ENCODE peak calls at places on chromosomes 2 and 18, in five cellular contexts. Q is hepatocyte, J is retinal pigment epithelial cell, R is cardiac fibroblast, W is nephron progenitor cell. E is an unnamed sample.

GRCh38 chr2:9032555-9032954 is 29.1 kb upstream of the MBOAT2 start:
- DNase-seq in Q (no peak), J (no peak), W (no peak), R (no peak), E (no peak)

GRCh38 chr2:239164281-239164871 is 236.4 kb downstream of the HDAC4 start:
- DNase-seq in J (no peak), R (no peak), Q (no peak), W (no peak), E (no peak)

GRCh38 chr2:157628282-157628531 is 457 bp downstream of the ACVR1C start:
- DNase-seq in W (no peak), Q (no peak), R (no peak), J (no peak), E (no peak)

GRCh38 chr2:20421336-20421987 is 25.4 kb upstream of the RHOB start:
- DNase-seq in R (no peak), W (no peak), Q (no peak), J (no peak), E (peak)

GRCh38 chr18:61735564-61736102 is 157.2 kb downstream of the RNF152 start:
- DNase-seq in J (peak), R (no peak), Q (peak), W (no peak), E (no peak)

GRCh38 chr2:225889452-225889851 is 489.9 kb downstream of the NYAP2 start:
- DNase-seq in W (no peak), Q (peak), J (no peak), R (peak), E (no peak)

GRCh38 chr2:237434916-237435315 is 21.0 kb upstream of the COL6A3 start:
- DNase-seq in W (peak), Q (no peak), R (peak), J (no peak), E (no peak)

GRCh38 chr18:74328196-74328595 is 12.6 kb downstream of the C18orf63 start:
- DNase-seq in J (no peak), R (peak), W (no peak), Q (no peak), E (no peak)

GRCh38 chr2:128684523-128684922 is 365.9 kb upstream of the HS6ST1 start:
- DNase-seq in J (no peak), R (no peak), Q (no peak), W (no peak), E (no peak)

GRCh38 chr2:238988105-238988504 is 140.2 kb downstream of the TWIST2 start:
- DNase-seq in J (no peak), Q (no peak), R (no peak), W (no peak), E (no peak)

GRCh38 chr2:232870002-232870765 is at the start of gene SNORC:
- DNase-seq in W (no peak), R (no peak), Q (no peak), J (no peak), E (no peak)

GRCh38 chr2:202038471-202039277 is 5.0 kb downstream of the FZD7 start:
- DNase-seq in Q (peak), W (peak), J (no peak), R (peak), E (no peak)

GRCh38 chr18:59470627-59471121 is 111.6 kb upstream of the LMAN1 start:
- DNase-seq in W (no peak), J (no peak), Q (no peak), R (no peak), E (no peak)
- TF ChIP-seq CTCF in W (no peak), J (no peak), Q (no peak), R (no peak), E (no peak)

DNA sequence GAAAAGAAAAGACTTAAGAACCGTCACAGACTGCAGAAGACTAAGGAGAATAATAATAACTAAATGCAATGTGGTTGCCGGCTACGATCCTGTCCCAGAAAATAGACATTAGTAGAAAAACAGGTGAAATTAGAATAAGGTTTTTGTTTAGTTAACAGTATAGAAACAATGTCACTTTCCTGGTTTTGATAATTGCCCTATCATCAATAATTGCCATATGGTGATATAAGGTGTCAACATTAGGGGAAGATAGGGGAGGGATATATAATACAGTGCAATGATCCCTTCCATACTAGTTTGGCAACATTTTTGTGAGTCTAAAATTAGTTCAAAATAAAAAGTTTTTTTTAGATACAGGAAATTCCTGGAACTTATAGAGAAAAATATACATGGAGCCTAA is 144.8 kb downstream of the SATB2 start:
- DNase-seq in W (no peak), R (no peak), Q (no peak), J (no peak), E (no peak)
- TF ChIP-seq CTCF in W (no peak), R (no peak), Q (no peak), J (no peak), E (no peak)

GRCh38 chr18:23237524-23238151 is 102.4 kb downstream of the CABLES1 start:
- DNase-seq in R (peak), J (no peak), W (no peak), Q (no peak), E (no peak)
- TF ChIP-seq CTCF in R (peak), J (peak), W (no peak), Q (no peak), E (peak)

GRCh38 chr2:196482119-196483065 is 157.1 kb upstream of the CCDC150 start:
- DNase-seq in J (no peak), W (no peak), R (peak), Q (no peak), E (no peak)
- TF ChIP-seq CTCF in J (no peak), W (no peak), R (no peak), Q (no peak), E (no peak)

GRCh38 chr2:152418688-152419087 is 83.7 kb downstream of the FMNL2 start:
- DNase-seq in W (no peak), J (no peak), R (peak), Q (no peak), E (no peak)
- TF ChIP-seq CTCF in W (no peak), J (no peak), R (no peak), Q (no peak), E (no peak)

GRCh38 chr2:105768176-105768575 is 23.5 kb downstream of the NCK2 start:
- DNase-seq in R (no peak), Q (no peak), J (no peak), W (no peak), E (no peak)

GRCh38 chr2:105770162-105770561 is 25.4 kb downstream of the NCK2 start:
- DNase-seq in Q (no peak), J (no peak), R (no peak), W (no peak), E (no peak)

GRCh38 chr2:105768961-105769452 is 24.3 kb downstream of the NCK2 start:
- DNase-seq in W (no peak), J (no peak), Q (peak), R (peak), E (no peak)

GRCh38 chr2:105771841-105772240 is 27.1 kb downstream of the NCK2 start:
- DNase-seq in Q (peak), R (peak), J (no peak), W (no peak), E (no peak)

DNA sequence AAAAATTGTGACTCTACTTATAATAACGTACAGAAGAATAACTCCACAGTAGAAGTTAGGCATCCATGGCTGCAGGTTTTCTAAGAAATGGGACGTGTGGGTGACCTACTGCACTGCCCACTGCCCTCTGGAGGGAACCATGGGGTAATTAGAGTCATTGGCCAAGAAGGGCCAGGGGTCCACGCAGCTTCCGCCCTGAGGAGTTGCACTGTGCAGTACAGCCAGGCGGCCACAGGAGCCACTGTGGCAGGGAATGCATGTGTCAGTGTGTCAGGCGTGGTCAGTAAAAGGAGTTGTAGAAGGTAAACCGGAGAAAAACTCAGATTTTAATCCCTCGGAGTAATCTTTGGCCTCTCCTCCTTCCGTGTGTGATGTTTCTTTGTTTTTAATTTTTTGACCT is 24.8 kb downstream of the NCK2 start:
- DNase-seq in W (peak), R (peak), Q (peak), J (no peak), E (no peak)
- TF ChIP-seq CTCF in W (peak), R (peak), Q (peak), J (peak), E (peak)

GRCh38 chr2:163132850-163133249 is 294.3 kb upstream of the KCNH7 start:
- DNase-seq in J (no peak), W (no peak), Q (no peak), R (peak), E (no peak)
- TF ChIP-seq CTCF in J (peak), W (peak), Q (peak), R (peak), E (peak)

GRCh38 chr2:70005752-70006446 is 44.5 kb upstream of the ASPRV1 start:
- DNase-seq in R (no peak), W (no peak), Q (no peak), J (no peak), E (no peak)
- TF ChIP-seq CTCF in R (no peak), W (no peak), Q (no peak), J (no peak), E (peak)

GRCh38 chr2:231169475-231169874 is 29.0 kb upstream of the ARMC9 start:
- DNase-seq in J (no peak), Q (no peak), R (no peak), W (no peak), E (no peak)
- TF ChIP-seq CTCF in J (no peak), Q (no peak), R (no peak), W (no peak), E (no peak)